ENCODE peak calls at places on chromosome 19, in eight cellular contexts. One of them, this sample, is unnamed.

GRCh38 chr19:9144920-9145319 is 4.7 kb downstream of the ZNF317 start:
- DNase-seq in Peyer's patch: no peak
- DNase-seq in astrocyte: no peak
- DNase-seq in brain microvascular endothelial cell: no peak
- DNase-seq in spleen: no peak
- DNase-seq in adrenal gland: no peak
- DNase-seq in left lung: no peak
- DNase-seq in CD8-positive, alpha-beta T cell: no peak
- DNase-seq in this sample: no peak

GRCh38 chr19:1567116-1567847 is 843 bp downstream of the MEX3D start:
- DNase-seq in Peyer's patch: no peak
- DNase-seq in astrocyte: peak
- DNase-seq in brain microvascular endothelial cell: peak
- DNase-seq in spleen: no peak
- DNase-seq in adrenal gland: no peak
- DNase-seq in left lung: no peak
- DNase-seq in CD8-positive, alpha-beta T cell: no peak
- DNase-seq in this sample: no peak

GRCh38 chr19:45496349-45496953 is 396 bp downstream of the RTN2 start:
- DNase-seq in Peyer's patch: no peak
- DNase-seq in astrocyte: no peak
- DNase-seq in brain microvascular endothelial cell: no peak
- DNase-seq in spleen: peak
- DNase-seq in adrenal gland: no peak
- DNase-seq in left lung: peak
- DNase-seq in CD8-positive, alpha-beta T cell: no peak
- DNase-seq in this sample: peak

GRCh38 chr19:23558541-23558940 is 128.5 kb downstream of the ZNF675 start:
- DNase-seq in Peyer's patch: no peak
- DNase-seq in astrocyte: no peak
- DNase-seq in brain microvascular endothelial cell: no peak
- DNase-seq in spleen: no peak
- DNase-seq in adrenal gland: no peak
- DNase-seq in left lung: no peak
- DNase-seq in CD8-positive, alpha-beta T cell: no peak
- DNase-seq in this sample: no peak

GRCh38 chr19:54421169-54421516 is 5.9 kb downstream of the TTYH1 start:
- DNase-seq in Peyer's patch: no peak
- DNase-seq in astrocyte: no peak
- DNase-seq in brain microvascular endothelial cell: no peak
- DNase-seq in spleen: no peak
- DNase-seq in adrenal gland: no peak
- DNase-seq in left lung: no peak
- DNase-seq in CD8-positive, alpha-beta T cell: no peak
- DNase-seq in this sample: no peak

GRCh38 chr19:53892981-53893325 is 11.0 kb downstream of the PRKCG start:
- DNase-seq in Peyer's patch: no peak
- DNase-seq in astrocyte: no peak
- DNase-seq in brain microvascular endothelial cell: no peak
- DNase-seq in spleen: no peak
- DNase-seq in adrenal gland: no peak
- DNase-seq in left lung: peak
- DNase-seq in CD8-positive, alpha-beta T cell: no peak
- DNase-seq in this sample: no peak

GRCh38 chr19:13764821-13765394 is 586 bp downstream of the MRI1 start:
- DNase-seq in Peyer's patch: no peak
- DNase-seq in astrocyte: no peak
- DNase-seq in brain microvascular endothelial cell: no peak
- DNase-seq in spleen: peak
- DNase-seq in adrenal gland: no peak
- DNase-seq in left lung: peak
- DNase-seq in CD8-positive, alpha-beta T cell: no peak
- DNase-seq in this sample: no peak

GRCh38 chr19:35107541-35107939 is 8.1 kb upstream of the FXYD3 start:
- DNase-seq in Peyer's patch: no peak
- DNase-seq in astrocyte: peak
- DNase-seq in brain microvascular endothelial cell: peak
- DNase-seq in spleen: no peak
- DNase-seq in adrenal gland: no peak
- DNase-seq in left lung: no peak
- DNase-seq in CD8-positive, alpha-beta T cell: no peak
- DNase-seq in this sample: no peak

GRCh38 chr19:2035590-2035991 is 15.5 kb downstream of the MKNK2 start:
- DNase-seq in Peyer's patch: no peak
- DNase-seq in astrocyte: no peak
- DNase-seq in brain microvascular endothelial cell: no peak
- DNase-seq in spleen: peak
- DNase-seq in adrenal gland: peak
- DNase-seq in left lung: peak
- DNase-seq in CD8-positive, alpha-beta T cell: no peak
- DNase-seq in this sample: no peak

GRCh38 chr19:292281-292884 is 1.2 kb upstream of the PLPP2 start:
- DNase-seq in Peyer's patch: no peak
- DNase-seq in astrocyte: no peak
- DNase-seq in brain microvascular endothelial cell: no peak
- DNase-seq in spleen: no peak
- DNase-seq in adrenal gland: no peak
- DNase-seq in left lung: peak
- DNase-seq in CD8-positive, alpha-beta T cell: no peak
- DNase-seq in this sample: no peak

GRCh38 chr19:55442372-55443044 is 592 bp downstream of the SHISA7 start:
- DNase-seq in Peyer's patch: no peak
- DNase-seq in astrocyte: no peak
- DNase-seq in brain microvascular endothelial cell: no peak
- DNase-seq in spleen: no peak
- DNase-seq in adrenal gland: no peak
- DNase-seq in left lung: no peak
- DNase-seq in CD8-positive, alpha-beta T cell: no peak
- DNase-seq in this sample: no peak

GRCh38 chr19:14536926-14537692 is 7.7 kb downstream of the TECR start:
- DNase-seq in Peyer's patch: no peak
- DNase-seq in astrocyte: no peak
- DNase-seq in brain microvascular endothelial cell: peak
- DNase-seq in spleen: no peak
- DNase-seq in adrenal gland: peak
- DNase-seq in left lung: peak
- DNase-seq in CD8-positive, alpha-beta T cell: no peak
- DNase-seq in this sample: peak

GRCh38 chr19:584240-585001 is 5.3 kb upstream of the HCN2 start:
- DNase-seq in Peyer's patch: peak
- DNase-seq in astrocyte: no peak
- DNase-seq in brain microvascular endothelial cell: no peak
- DNase-seq in spleen: peak
- DNase-seq in adrenal gland: peak
- DNase-seq in left lung: peak
- DNase-seq in CD8-positive, alpha-beta T cell: peak
- DNase-seq in this sample: no peak

GRCh38 chr19:2288010-2288742 is 6.2 kb upstream of the PEAK3 start:
- DNase-seq in Peyer's patch: no peak
- DNase-seq in astrocyte: no peak
- DNase-seq in brain microvascular endothelial cell: no peak
- DNase-seq in spleen: peak
- DNase-seq in adrenal gland: no peak
- DNase-seq in left lung: peak
- DNase-seq in CD8-positive, alpha-beta T cell: no peak
- DNase-seq in this sample: no peak

GRCh38 chr19:48372904-48373303 is 8.7 kb downstream of the SYNGR4 start:
- DNase-seq in Peyer's patch: no peak
- DNase-seq in astrocyte: no peak
- DNase-seq in brain microvascular endothelial cell: no peak
- DNase-seq in spleen: no peak
- DNase-seq in adrenal gland: no peak
- DNase-seq in left lung: no peak
- DNase-seq in CD8-positive, alpha-beta T cell: no peak
- DNase-seq in this sample: no peak

GRCh38 chr19:57964761-57965160 is 9.6 kb downstream of the C19orf18 start:
- DNase-seq in Peyer's patch: no peak
- DNase-seq in astrocyte: no peak
- DNase-seq in brain microvascular endothelial cell: no peak
- DNase-seq in spleen: no peak
- DNase-seq in adrenal gland: no peak
- DNase-seq in left lung: no peak
- DNase-seq in CD8-positive, alpha-beta T cell: no peak
- DNase-seq in this sample: no peak

GRCh38 chr19:18117692-18118378 is 20.3 kb downstream of the MAST3 start:
- DNase-seq in Peyer's patch: peak
- DNase-seq in astrocyte: peak
- DNase-seq in brain microvascular endothelial cell: peak
- DNase-seq in spleen: peak
- DNase-seq in adrenal gland: peak
- DNase-seq in left lung: peak
- DNase-seq in CD8-positive, alpha-beta T cell: peak
- DNase-seq in this sample: peak

GRCh38 chr19:16461630-16462051 is 10.1 kb downstream of the EPS15L1 start:
- DNase-seq in Peyer's patch: no peak
- DNase-seq in astrocyte: no peak
- DNase-seq in brain microvascular endothelial cell: no peak
- DNase-seq in spleen: no peak
- DNase-seq in adrenal gland: no peak
- DNase-seq in left lung: no peak
- DNase-seq in CD8-positive, alpha-beta T cell: no peak
- DNase-seq in this sample: peak

GRCh38 chr19:15197275-15198005 is 3.4 kb downstream of the NOTCH3 start:
- DNase-seq in Peyer's patch: no peak
- DNase-seq in astrocyte: no peak
- DNase-seq in brain microvascular endothelial cell: no peak
- DNase-seq in spleen: no peak
- DNase-seq in adrenal gland: no peak
- DNase-seq in left lung: no peak
- DNase-seq in CD8-positive, alpha-beta T cell: no peak
- DNase-seq in this sample: no peak

GRCh38 chr19:27746691-27747380 is 1466.1 kb downstream of the UQCRFS1 start:
- DNase-seq in Peyer's patch: no peak
- DNase-seq in astrocyte: peak
- DNase-seq in brain microvascular endothelial cell: peak
- DNase-seq in spleen: peak
- DNase-seq in adrenal gland: no peak
- DNase-seq in left lung: peak
- DNase-seq in CD8-positive, alpha-beta T cell: no peak
- DNase-seq in this sample: peak

GRCh38 chr19:27742041-27742440 is 1470.9 kb downstream of the UQCRFS1 start:
- DNase-seq in Peyer's patch: no peak
- DNase-seq in astrocyte: peak
- DNase-seq in brain microvascular endothelial cell: no peak
- DNase-seq in spleen: no peak
- DNase-seq in adrenal gland: no peak
- DNase-seq in left lung: no peak
- DNase-seq in CD8-positive, alpha-beta T cell: no peak
- DNase-seq in this sample: no peak

GRCh38 chr19:27744926-27745844 is 1467.8 kb downstream of the UQCRFS1 start:
- DNase-seq in Peyer's patch: no peak
- DNase-seq in astrocyte: peak
- DNase-seq in brain microvascular endothelial cell: no peak
- DNase-seq in spleen: no peak
- DNase-seq in adrenal gland: no peak
- DNase-seq in left lung: no peak
- DNase-seq in CD8-positive, alpha-beta T cell: no peak
- DNase-seq in this sample: peak

GRCh38 chr19:27748551-27749152 is 1464.3 kb downstream of the UQCRFS1 start:
- DNase-seq in Peyer's patch: no peak
- DNase-seq in astrocyte: no peak
- DNase-seq in brain microvascular endothelial cell: no peak
- DNase-seq in spleen: no peak
- DNase-seq in adrenal gland: no peak
- DNase-seq in left lung: no peak
- DNase-seq in CD8-positive, alpha-beta T cell: no peak
- DNase-seq in this sample: no peak

GRCh38 chr19:27745978-27746542 is 1466.9 kb downstream of the UQCRFS1 start:
- DNase-seq in Peyer's patch: no peak
- DNase-seq in astrocyte: no peak
- DNase-seq in brain microvascular endothelial cell: no peak
- DNase-seq in spleen: no peak
- DNase-seq in adrenal gland: no peak
- DNase-seq in left lung: no peak
- DNase-seq in CD8-positive, alpha-beta T cell: no peak
- DNase-seq in this sample: no peak
- H3K27ac ChIP-seq in Peyer's patch: no peak
- H3K27ac ChIP-seq in astrocyte: no peak
- H3K27ac ChIP-seq in brain microvascular endothelial cell: no peak
- H3K27ac ChIP-seq in spleen: no peak
- H3K27ac ChIP-seq in adrenal gland: no peak
- H3K27ac ChIP-seq in left lung: no peak
- H3K27ac ChIP-seq in CD8-positive, alpha-beta T cell: no peak
- H3K27ac ChIP-seq in this sample: no peak

GRCh38 chr19:49808762-49809154 is 4.3 kb downstream of the FUZ start:
- DNase-seq in Peyer's patch: peak
- DNase-seq in astrocyte: peak
- DNase-seq in brain microvascular endothelial cell: peak
- DNase-seq in spleen: peak
- DNase-seq in adrenal gland: peak
- DNase-seq in left lung: peak
- DNase-seq in CD8-positive, alpha-beta T cell: peak
- DNase-seq in this sample: peak

GRCh38 chr19:49811328-49811727 is 1.8 kb downstream of the FUZ start:
- DNase-seq in Peyer's patch: no peak
- DNase-seq in astrocyte: no peak
- DNase-seq in brain microvascular endothelial cell: no peak
- DNase-seq in spleen: no peak
- DNase-seq in adrenal gland: no peak
- DNase-seq in left lung: no peak
- DNase-seq in CD8-positive, alpha-beta T cell: no peak
- DNase-seq in this sample: no peak

GRCh38 chr19:49809987-49810389 is 3.1 kb downstream of the FUZ start:
- DNase-seq in Peyer's patch: no peak
- DNase-seq in astrocyte: no peak
- DNase-seq in brain microvascular endothelial cell: no peak
- DNase-seq in spleen: no peak
- DNase-seq in adrenal gland: no peak
- DNase-seq in left lung: no peak
- DNase-seq in CD8-positive, alpha-beta T cell: no peak
- DNase-seq in this sample: no peak

GRCh38 chr19:49807888-49808675 is 5.0 kb downstream of the FUZ start:
- DNase-seq in Peyer's patch: no peak
- DNase-seq in astrocyte: no peak
- DNase-seq in brain microvascular endothelial cell: no peak
- DNase-seq in spleen: peak
- DNase-seq in adrenal gland: no peak
- DNase-seq in left lung: no peak
- DNase-seq in CD8-positive, alpha-beta T cell: no peak
- DNase-seq in this sample: no peak

GRCh38 chr19:49809155-49809986 is 3.7 kb downstream of the FUZ start:
- DNase-seq in Peyer's patch: peak
- DNase-seq in astrocyte: peak
- DNase-seq in brain microvascular endothelial cell: no peak
- DNase-seq in spleen: peak
- DNase-seq in adrenal gland: peak
- DNase-seq in left lung: peak
- DNase-seq in CD8-positive, alpha-beta T cell: peak
- DNase-seq in this sample: peak
- TF ChIP-seq CTCF in Peyer's patch: no peak
- TF ChIP-seq CTCF in astrocyte: no peak
- TF ChIP-seq CTCF in brain microvascular endothelial cell: no peak
- TF ChIP-seq CTCF in spleen: no peak
- TF ChIP-seq CTCF in adrenal gland: no peak
- TF ChIP-seq CTCF in left lung: no peak
- TF ChIP-seq CTCF in CD8-positive, alpha-beta T cell: no peak
- TF ChIP-seq CTCF in this sample: peak

GRCh38 chr19:39864118-39864517 is 17.9 kb upstream of the FBL start:
- DNase-seq in Peyer's patch: no peak
- DNase-seq in astrocyte: no peak
- DNase-seq in brain microvascular endothelial cell: no peak
- DNase-seq in spleen: no peak
- DNase-seq in adrenal gland: no peak
- DNase-seq in left lung: no peak
- DNase-seq in CD8-positive, alpha-beta T cell: no peak
- DNase-seq in this sample: no peak
- H3K27ac ChIP-seq in Peyer's patch: no peak
- H3K27ac ChIP-seq in astrocyte: no peak
- H3K27ac ChIP-seq in brain microvascular endothelial cell: no peak
- H3K27ac ChIP-seq in spleen: no peak
- H3K27ac ChIP-seq in adrenal gland: no peak
- H3K27ac ChIP-seq in left lung: no peak
- H3K27ac ChIP-seq in CD8-positive, alpha-beta T cell: no peak
- H3K27ac ChIP-seq in this sample: no peak

GRCh38 chr19:11673608-11674041 is 65.1 kb downstream of the ZNF823 start:
- DNase-seq in Peyer's patch: no peak
- DNase-seq in astrocyte: peak
- DNase-seq in brain microvascular endothelial cell: peak
- DNase-seq in spleen: peak
- DNase-seq in adrenal gland: peak
- DNase-seq in left lung: no peak
- DNase-seq in CD8-positive, alpha-beta T cell: no peak
- DNase-seq in this sample: peak
- TF ChIP-seq CTCF in Peyer's patch: peak
- TF ChIP-seq CTCF in astrocyte: no peak
- TF ChIP-seq CTCF in brain microvascular endothelial cell: peak
- TF ChIP-seq CTCF in spleen: peak
- TF ChIP-seq CTCF in adrenal gland: peak
- TF ChIP-seq CTCF in left lung: peak
- TF ChIP-seq CTCF in CD8-positive, alpha-beta T cell: no peak
- TF ChIP-seq CTCF in this sample: peak

This sample was measured in heart left ventricle.